ENCODE peak calls at places on chromosomes 11 and 22, in ten cellular contexts. One of them, this sample, is unnamed.

GRCh38 chr11:128508785-128509518 is 78.4 kb downstream of the ETS1 start:
- DNase-seq in GM18507: no peak
- DNase-seq in stimulated activated CD4-positive, alpha-beta T cell treated with anti-CD3 and anti-CD28 coated beads, Interleukin-15, amount 100 ng/mL, for 1 hour: no peak
- DNase-seq in activated T-cell treated with anti-CD3 and anti-CD28 coated beads for 1 hour: no peak
- DNase-seq in T-helper 2 cell: no peak
- DNase-seq in Right ventricle myocardium superior: no peak
- DNase-seq in adipocyte: peak; percentile 70
- DNase-seq in fibroblast of the conjunctiva: no peak
- DNase-seq in activated T-helper 1 cell treated with anti-CD3 and anti-CD28 coated beads, Interleukin-12 subunit alpha, Interleukin-12 subunit beta, Interleukin-2, Interleukin-4 antibody, amounts not matched to agents 30 ng/mL and 10 ng/mL and 1 ng/mL, durations not matched to agents 14 hours and 24 hours and 36 hours: no peak
- DNase-seq in activated CD4-positive, alpha-beta T cell treated with anti-CD3 and anti-CD28 coated beads for 24 hours: no peak
- DNase-seq in this sample: no peak

GRCh38 chr11:72443016-72443415 is 8.7 kb upstream of the CLPB start:
- DNase-seq in GM18507: no peak
- DNase-seq in stimulated activated CD4-positive, alpha-beta T cell treated with anti-CD3 and anti-CD28 coated beads, Interleukin-15, amount 100 ng/mL, for 1 hour: no peak
- DNase-seq in adipocyte: no peak
- DNase-seq in activated T-helper 1 cell treated with anti-CD3 and anti-CD28 coated beads, Interleukin-12 subunit alpha, Interleukin-12 subunit beta, Interleukin-2, Interleukin-4 antibody, amounts not matched to agents 30 ng/mL and 10 ng/mL and 1 ng/mL, durations not matched to agents 14 hours and 24 hours and 36 hours: no peak
- DNase-seq in activated CD4-positive, alpha-beta T cell treated with anti-CD3 and anti-CD28 coated beads for 24 hours: no peak
- DNase-seq in activated T-cell treated with anti-CD3 and anti-CD28 coated beads for 1 hour: no peak
- DNase-seq in T-helper 2 cell: no peak
- DNase-seq in Right ventricle myocardium superior: no peak
- DNase-seq in fibroblast of the conjunctiva: no peak
- DNase-seq in this sample: no peak

GRCh38 chr11:93467054-93467453 is 76.1 kb downstream of the SMCO4 start:
- DNase-seq in Right ventricle myocardium superior: no peak
- DNase-seq in T-helper 2 cell: no peak
- DNase-seq in GM18507: no peak
- DNase-seq in fibroblast of the conjunctiva: no peak
- DNase-seq in adipocyte: no peak
- DNase-seq in activated T-helper 1 cell treated with anti-CD3 and anti-CD28 coated beads, Interleukin-12 subunit alpha, Interleukin-12 subunit beta, Interleukin-2, Interleukin-4 antibody, amounts not matched to agents 30 ng/mL and 10 ng/mL and 1 ng/mL, durations not matched to agents 14 hours and 24 hours and 36 hours: no peak
- DNase-seq in stimulated activated CD4-positive, alpha-beta T cell treated with anti-CD3 and anti-CD28 coated beads, Interleukin-15, amount 100 ng/mL, for 1 hour: no peak
- DNase-seq in activated CD4-positive, alpha-beta T cell treated with anti-CD3 and anti-CD28 coated beads for 24 hours: no peak
- DNase-seq in activated T-cell treated with anti-CD3 and anti-CD28 coated beads for 1 hour: no peak
- DNase-seq in this sample: no peak

GRCh38 chr11:110298298-110298765 is 1.9 kb upstream of the RDX start:
- DNase-seq in activated CD4-positive, alpha-beta T cell treated with anti-CD3 and anti-CD28 coated beads for 24 hours: no peak
- DNase-seq in stimulated activated CD4-positive, alpha-beta T cell treated with anti-CD3 and anti-CD28 coated beads, Interleukin-15, amount 100 ng/mL, for 1 hour: no peak
- DNase-seq in T-helper 2 cell: no peak
- DNase-seq in Right ventricle myocardium superior: no peak
- DNase-seq in adipocyte: no peak
- DNase-seq in activated T-cell treated with anti-CD3 and anti-CD28 coated beads for 1 hour: no peak
- DNase-seq in fibroblast of the conjunctiva: no peak
- DNase-seq in GM18507: no peak
- DNase-seq in activated T-helper 1 cell treated with anti-CD3 and anti-CD28 coated beads, Interleukin-12 subunit alpha, Interleukin-12 subunit beta, Interleukin-2, Interleukin-4 antibody, amounts not matched to agents 30 ng/mL and 10 ng/mL and 1 ng/mL, durations not matched to agents 14 hours and 24 hours and 36 hours: no peak
- DNase-seq in this sample: no peak

GRCh38 chr11:118263694-118264567 is at the start of gene MPZL2:
- DNase-seq in Right ventricle myocardium superior: peak; percentile 52
- DNase-seq in stimulated activated CD4-positive, alpha-beta T cell treated with anti-CD3 and anti-CD28 coated beads, Interleukin-15, amount 100 ng/mL, for 1 hour: no peak
- DNase-seq in GM18507: no peak
- DNase-seq in fibroblast of the conjunctiva: no peak
- DNase-seq in activated T-helper 1 cell treated with anti-CD3 and anti-CD28 coated beads, Interleukin-12 subunit alpha, Interleukin-12 subunit beta, Interleukin-2, Interleukin-4 antibody, amounts not matched to agents 30 ng/mL and 10 ng/mL and 1 ng/mL, durations not matched to agents 14 hours and 24 hours and 36 hours: no peak
- DNase-seq in T-helper 2 cell: no peak
- DNase-seq in activated CD4-positive, alpha-beta T cell treated with anti-CD3 and anti-CD28 coated beads for 24 hours: peak; percentile 30
- DNase-seq in adipocyte: no peak
- DNase-seq in activated T-cell treated with anti-CD3 and anti-CD28 coated beads for 1 hour: no peak
- DNase-seq in this sample: no peak

GRCh38 chr22:18983120-18983651 is 47.1 kb upstream of the PRODH start:
- DNase-seq in adipocyte: no peak
- DNase-seq in activated T-cell treated with anti-CD3 and anti-CD28 coated beads for 1 hour: no peak
- DNase-seq in stimulated activated CD4-positive, alpha-beta T cell treated with anti-CD3 and anti-CD28 coated beads, Interleukin-15, amount 100 ng/mL, for 1 hour: no peak
- DNase-seq in activated CD4-positive, alpha-beta T cell treated with anti-CD3 and anti-CD28 coated beads for 24 hours: no peak
- DNase-seq in T-helper 2 cell: no peak
- DNase-seq in activated T-helper 1 cell treated with anti-CD3 and anti-CD28 coated beads, Interleukin-12 subunit alpha, Interleukin-12 subunit beta, Interleukin-2, Interleukin-4 antibody, amounts not matched to agents 30 ng/mL and 10 ng/mL and 1 ng/mL, durations not matched to agents 14 hours and 24 hours and 36 hours: no peak
- DNase-seq in fibroblast of the conjunctiva: no peak
- DNase-seq in Right ventricle myocardium superior: no peak
- DNase-seq in GM18507: no peak
- DNase-seq in this sample: no peak

GRCh38 chr22:19383292-19383691 is 48.2 kb downstream of the HIRA start:
- DNase-seq in Right ventricle myocardium superior: no peak
- DNase-seq in GM18507: no peak
- DNase-seq in activated CD4-positive, alpha-beta T cell treated with anti-CD3 and anti-CD28 coated beads for 24 hours: no peak
- DNase-seq in T-helper 2 cell: no peak
- DNase-seq in fibroblast of the conjunctiva: no peak
- DNase-seq in stimulated activated CD4-positive, alpha-beta T cell treated with anti-CD3 and anti-CD28 coated beads, Interleukin-15, amount 100 ng/mL, for 1 hour: no peak
- DNase-seq in activated T-helper 1 cell treated with anti-CD3 and anti-CD28 coated beads, Interleukin-12 subunit alpha, Interleukin-12 subunit beta, Interleukin-2, Interleukin-4 antibody, amounts not matched to agents 30 ng/mL and 10 ng/mL and 1 ng/mL, durations not matched to agents 14 hours and 24 hours and 36 hours: no peak
- DNase-seq in adipocyte: no peak
- DNase-seq in activated T-cell treated with anti-CD3 and anti-CD28 coated beads for 1 hour: no peak
- DNase-seq in this sample: no peak

GRCh38 chr22:26535499-26535898 is 23.2 kb upstream of the TFIP11 start:
- DNase-seq in stimulated activated CD4-positive, alpha-beta T cell treated with anti-CD3 and anti-CD28 coated beads, Interleukin-15, amount 100 ng/mL, for 1 hour: no peak
- DNase-seq in activated T-helper 1 cell treated with anti-CD3 and anti-CD28 coated beads, Interleukin-12 subunit alpha, Interleukin-12 subunit beta, Interleukin-2, Interleukin-4 antibody, amounts not matched to agents 30 ng/mL and 10 ng/mL and 1 ng/mL, durations not matched to agents 14 hours and 24 hours and 36 hours: no peak
- DNase-seq in GM18507: no peak
- DNase-seq in fibroblast of the conjunctiva: no peak
- DNase-seq in adipocyte: no peak
- DNase-seq in T-helper 2 cell: no peak
- DNase-seq in activated CD4-positive, alpha-beta T cell treated with anti-CD3 and anti-CD28 coated beads for 24 hours: no peak
- DNase-seq in Right ventricle myocardium superior: no peak
- DNase-seq in activated T-cell treated with anti-CD3 and anti-CD28 coated beads for 1 hour: no peak
- DNase-seq in this sample: no peak